ENCODE peak calls at places on chromosomes 6 and 20, in ten cellular contexts. A is heart left ventricle, M is transverse colon, T is upper lobe of left lung, U is GM12891, R is right lobe of liver, E is body of pancreas, J is Peyer's patch, F is adrenal gland, D is prostate gland. O is an unnamed sample.
A peak's percentile ranks its signal among the peaks of the same experiment; 100 is the strongest.

GRCh38 chr6:14383393-14384174 is 266.0 kb downstream of the CD83 start:
- DNase-seq in A (no peak), M (no peak), T (no peak), U (no peak), R (no peak), E (no peak), J (no peak), F (no peak), D (no peak), O (no peak)

GRCh38 chr6:81762132-81762531 is 9.7 kb upstream of the TENT5A start:
- DNase-seq in A (no peak), M (no peak), T (no peak), U (no peak), R (no peak), E (no peak), J (no peak), F (no peak), D (no peak), O (no peak)

GRCh38 chr20:49028684-49029083 is 17.4 kb upstream of the CSE1L start:
- DNase-seq in A (no peak), M (no peak), T (no peak), U (no peak), R (no peak), E (no peak), J (no peak), F (no peak), D (no peak), O (no peak)

GRCh38 chr20:12152996-12153395 is 235.3 kb downstream of the BTBD3 start:
- DNase-seq in A (no peak), M (no peak), T (no peak), U (no peak), R (no peak), E (no peak), J (no peak), F (no peak), D (no peak), O (no peak)

GRCh38 chr6:34945317-34945716 is 56.3 kb downstream of the ANKS1A start:
- DNase-seq in A (no peak), M (no peak), T (no peak), U (no peak), R (no peak), E (no peak), J (no peak), F (no peak), D (no peak), O (no peak)

GRCh38 chr20:61814244-61814643 is 251.4 kb downstream of the TAF4 start:
- DNase-seq in A (no peak), M (no peak), T (no peak), U (no peak), R (no peak), E (no peak), J (peak; percentile 26), F (no peak), D (no peak), O (no peak)

GRCh38 chr20:56933331-56933698 is 304.2 kb downstream of the TFAP2C start:
- DNase-seq in A (no peak), M (no peak), T (no peak), U (no peak), R (no peak), E (no peak), J (no peak), F (no peak), D (no peak), O (no peak)

GRCh38 chr6:170260686-170261085 is 30.2 kb downstream of the DLL1 start:
- DNase-seq in A (no peak), M (no peak), T (no peak), U (no peak), R (no peak), E (peak; percentile 76), J (no peak), F (no peak), D (no peak), O (no peak)

GRCh38 chr6:107408714-107409113 is 50.6 kb downstream of the PDSS2 start:
- DNase-seq in A (no peak), M (no peak), T (no peak), U (no peak), R (no peak), E (no peak), J (no peak), F (no peak), D (no peak), O (no peak)

GRCh38 chr20:52405417-52405816 is 213.8 kb upstream of the ZFP64 start:
- DNase-seq in A (no peak), M (no peak), T (no peak), U (no peak), R (no peak), E (no peak), J (no peak), F (no peak), D (no peak), O (no peak)

GRCh38 chr20:44403194-44404112 is 48.0 kb downstream of the HNF4A start:
- DNase-seq in A (no peak), M (peak; percentile 32), T (no peak), U (no peak), R (no peak), E (no peak), J (peak; percentile 52), F (no peak), D (no peak), O (no peak)

GRCh38 chr20:44405246-44405645 is 49.7 kb downstream of the HNF4A start:
- DNase-seq in A (no peak), M (no peak), T (no peak), U (no peak), R (no peak), E (no peak), J (peak; percentile 62), F (no peak), D (no peak), O (no peak)

GRCh38 chr20:44402391-44403193 is 47.1 kb downstream of the HNF4A start:
- DNase-seq in A (no peak), M (peak; percentile 40), T (no peak), U (no peak), R (peak; percentile 52), E (peak; percentile 58), J (peak; percentile 72), F (no peak), D (no peak), O (no peak)

GRCh38 chr20:44405785-44406571 is 50.5 kb downstream of the HNF4A start:
- DNase-seq in A (no peak), M (no peak), T (no peak), U (no peak), R (no peak), E (no peak), J (peak; percentile 62), F (no peak), D (no peak), O (no peak)

DNA sequence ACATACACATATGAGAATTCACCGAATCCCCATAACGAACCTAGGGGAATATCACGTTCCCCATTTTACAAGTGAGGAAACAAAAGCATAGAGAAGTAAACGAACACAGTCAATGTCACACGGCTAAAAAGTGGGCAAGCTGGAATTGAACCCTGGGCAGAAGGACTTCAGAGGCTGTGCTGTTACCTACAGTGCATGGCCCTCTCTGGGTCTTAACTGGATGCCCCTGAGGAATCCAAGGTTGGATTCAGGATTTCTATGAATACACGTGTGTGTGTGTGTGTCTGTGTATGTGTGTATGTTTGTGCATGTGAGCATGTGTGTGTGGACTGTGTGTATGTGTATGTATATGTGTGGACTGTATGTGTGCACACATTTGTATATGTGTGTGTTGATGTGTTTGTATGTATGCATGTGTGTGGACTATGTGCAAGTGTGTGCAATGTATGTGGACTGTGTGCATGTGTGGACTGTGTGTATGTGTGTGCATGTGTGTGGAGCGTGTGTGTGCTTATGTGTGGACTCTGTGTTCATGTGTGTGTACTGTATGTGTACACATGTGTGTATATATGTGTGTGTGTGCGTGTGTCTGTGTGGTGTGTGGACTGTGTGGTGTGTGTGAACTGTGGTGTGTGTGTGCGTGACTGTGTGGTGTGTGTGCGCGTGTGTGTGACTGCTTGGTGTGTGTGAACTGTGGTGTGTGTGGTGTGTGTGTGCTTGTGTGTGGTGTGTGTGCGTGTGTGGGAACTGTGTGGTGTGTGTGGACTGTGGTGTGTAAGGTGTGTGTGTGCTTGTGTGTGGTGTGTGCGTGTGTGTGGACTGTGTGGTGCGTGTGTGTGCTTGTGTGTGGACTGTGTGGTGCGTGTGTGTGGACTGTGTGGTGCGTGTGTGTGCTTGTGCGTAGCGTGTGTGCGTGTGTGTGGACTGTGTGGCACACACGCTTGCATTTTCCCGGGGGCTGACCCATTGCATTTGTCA is 49.0 kb downstream of the HNF4A start:
- DNase-seq in A (no peak), M (no peak), T (no peak), U (no peak), R (no peak), E (no peak), J (peak; percentile 41), F (no peak), D (no peak), O (no peak)
- TF ChIP-seq POLR2A in A (no peak), M (no peak), T (no peak), U (no peak), R (no peak), E (no peak), J (no peak), F (no peak), D (no peak), O (no peak)

DNA sequence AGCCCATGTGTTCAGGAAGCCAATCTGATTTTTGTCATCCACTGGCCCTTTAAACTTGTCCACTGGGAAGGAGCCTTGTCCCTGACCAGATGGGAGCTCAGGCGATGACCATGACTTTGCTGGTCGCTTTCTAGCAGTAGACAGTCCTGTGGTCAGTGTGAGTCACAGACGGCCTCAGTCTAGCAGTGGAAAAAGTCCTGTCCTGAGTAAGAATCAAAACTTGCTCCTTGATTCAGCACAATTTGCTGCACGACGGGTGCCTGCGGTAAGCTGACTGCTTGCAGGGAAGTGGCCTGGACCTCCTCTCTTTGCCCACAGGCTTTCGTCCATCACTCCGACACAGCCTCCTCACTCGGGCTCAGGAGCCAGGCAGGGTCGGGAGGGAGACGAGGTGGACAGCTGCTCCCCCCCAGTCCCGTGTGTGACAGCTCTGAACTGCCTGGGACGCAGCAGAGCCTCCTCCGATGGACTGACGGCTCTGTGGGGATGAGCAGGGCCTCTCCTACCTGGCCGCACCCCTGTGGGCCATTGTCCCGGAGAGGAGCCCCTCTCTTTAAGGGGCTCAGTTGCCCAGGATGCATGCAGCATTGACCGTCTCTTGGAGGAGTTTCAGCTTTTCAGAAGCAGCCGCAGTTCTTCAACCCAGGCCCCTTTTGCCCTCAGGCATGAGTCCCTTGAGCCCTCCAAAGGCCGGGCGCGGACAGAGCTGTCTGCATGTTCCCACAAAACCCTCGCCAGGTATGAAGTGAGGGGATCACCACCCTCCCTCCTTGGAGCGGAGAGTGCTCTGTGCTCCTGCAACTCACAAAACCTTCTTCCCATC is 209.2 kb downstream of the ANKRD60 start:
- DNase-seq in A (no peak), M (no peak), T (no peak), U (no peak), R (no peak), E (no peak), J (no peak), F (no peak), D (no peak), O (no peak)
- TF ChIP-seq POLR2A in A (no peak), M (no peak), T (no peak), U (no peak), R (no peak), E (no peak), J (no peak), F (no peak), D (no peak), O (no peak)

GRCh38 chr20:45436732-45437485 is 21.0 kb downstream of the PIGT start:
- DNase-seq in A (peak; percentile 88), M (peak; percentile 93), T (peak; percentile 94), U (peak; percentile 72), R (peak; percentile 90), E (peak; percentile 93), J (peak; percentile 94), F (peak; percentile 93), D (peak; percentile 79), O (no peak)
- TF ChIP-seq POLR2A in A (no peak), M (peak; percentile 38), T (no peak), U (no peak), R (no peak), E (peak; percentile 46), J (no peak), F (peak; percentile 18), D (no peak), O (no peak)

GRCh38 chr20:33685328-33686007 is 717 bp downstream of the E2F1 start:
- DNase-seq in A (no peak), M (peak; percentile 72), T (no peak), U (peak; percentile 71), R (no peak), E (no peak), J (peak; percentile 82), F (no peak), D (no peak), O (no peak)
- TF ChIP-seq POLR2A in A (no peak), M (no peak), T (no peak), U (no peak), R (no peak), E (no peak), J (no peak), F (no peak), D (no peak), O (no peak)